ENCODE peak calls at places on chromosome 9, in ten cellular contexts. A is GM13977; C is ELR; D is NCI-H446; L is sciatic nerve; Z is HTR-8/SVneo; N is stimulated activated CD4-positive, alpha-beta T cell treated with anti-CD3 and anti-CD28 coated beads, Interleukin-1b, Interleukin-23, amount 100 ng/mL, for 24 hours; X is endothelial cell; P is CD8-positive, alpha-beta memory T cell; K is hepatic stellate cell. M is an unnamed sample.

GRCh38 chr9:78035369-78035993 is 3.9 kb upstream of the GNAQ start:
- DNase-seq in D (peak), P (peak), Z (no peak), A (peak), K (peak), C (peak), L (no peak), N (no peak), X (peak), M (peak)

GRCh38 chr9:136160321-136160938 is 41.8 kb upstream of the TMEM250 start:
- DNase-seq in N (no peak), Z (no peak), P (no peak), X (no peak), K (no peak), C (no peak), L (no peak), D (no peak), A (no peak), M (no peak)

GRCh38 chr9:69885474-69885929 is 64.9 kb downstream of the CFAP95 start:
- DNase-seq in X (no peak), A (no peak), C (peak), L (no peak), Z (peak), P (no peak), D (no peak), K (no peak), N (no peak), M (no peak)

GRCh38 chr9:98306384-98307145 is 51.1 kb upstream of the TBC1D2 start:
- DNase-seq in Z (no peak), P (no peak), N (no peak), L (no peak), K (no peak), D (no peak), X (no peak), A (no peak), C (no peak), M (no peak)

GRCh38 chr9:130825051-130825651 is 9.9 kb upstream of the ABL1 start:
- DNase-seq in K (peak), N (no peak), P (no peak), C (peak), L (no peak), X (no peak), D (no peak), Z (peak), A (no peak), M (no peak)

GRCh38 chr9:89870207-89870606 is 265.4 kb downstream of the GADD45G start:
- DNase-seq in X (no peak), P (no peak), C (no peak), Z (no peak), L (no peak), N (no peak), D (no peak), A (no peak), K (no peak), M (no peak)

GRCh38 chr9:4301302-4301701 is 1.4 kb upstream of the GLIS3 start:
- DNase-seq in A (no peak), L (no peak), N (no peak), C (peak), D (no peak), P (no peak), Z (no peak), X (no peak), K (no peak), M (no peak)

GRCh38 chr9:93951655-93952118 is 3.5 kb downstream of the BARX1 start:
- DNase-seq in D (no peak), A (no peak), L (no peak), C (no peak), Z (no peak), P (no peak), K (no peak), N (no peak), X (no peak), M (no peak)

GRCh38 chr9:97307091-97307490 is 368 bp upstream of the CCDC180 start:
- DNase-seq in X (peak), A (no peak), N (no peak), P (no peak), C (peak), L (peak), K (peak), Z (no peak), D (no peak), M (no peak)

GRCh38 chr9:138102246-138103051 is 224.9 kb downstream of the CACNA1B start:
- DNase-seq in Z (no peak), K (no peak), A (peak), L (no peak), X (no peak), C (no peak), D (no peak), N (no peak), P (no peak), M (no peak)

GRCh38 chr9:130116346-130116745 is 55.9 kb upstream of the NCS1 start:
- DNase-seq in A (no peak), P (no peak), X (no peak), Z (no peak), C (no peak), D (no peak), N (no peak), L (no peak), K (no peak), M (no peak)

GRCh38 chr9:108779506-108779905 is 76.3 kb downstream of the ACTL7B start:
- DNase-seq in P (no peak), K (no peak), X (no peak), L (no peak), Z (no peak), N (no peak), D (no peak), C (no peak), A (no peak), M (no peak)

GRCh38 chr9:4828776-4829175 is 36.0 kb downstream of the RCL1 start:
- DNase-seq in P (no peak), L (no peak), Z (no peak), N (no peak), D (no peak), K (no peak), C (peak), X (no peak), A (no peak), M (no peak)

GRCh38 chr9:106861585-106862114 is 1.3 kb upstream of the ZNF462 start:
- DNase-seq in P (no peak), X (peak), C (no peak), D (no peak), L (no peak), K (no peak), A (no peak), N (no peak), Z (no peak), M (no peak)

GRCh38 chr9:121818016-121818661 is 166.7 kb downstream of the DAB2IP start:
- DNase-seq in K (no peak), A (no peak), N (no peak), P (no peak), Z (no peak), C (no peak), L (no peak), X (no peak), D (no peak), M (no peak)

GRCh38 chr9:114271556-114272510 is 51.1 kb upstream of the ORM1 start:
- DNase-seq in L (no peak), P (no peak), C (peak), K (peak), D (no peak), A (no peak), Z (no peak), N (no peak), X (peak), M (peak)

GRCh38 chr9:6955251-6955921 is 197.6 kb downstream of the KDM4C start:
- DNase-seq in D (no peak), X (no peak), P (no peak), Z (no peak), C (peak), A (peak), L (no peak), N (no peak), K (peak), M (no peak)

GRCh38 chr9:114745108-114745848 is 60.6 kb downstream of the TNFSF15 start:
- DNase-seq in C (no peak), X (no peak), K (peak), D (no peak), Z (no peak), N (no peak), L (no peak), A (no peak), P (no peak), M (no peak)

GRCh38 chr9:135137398-135137832 is 49.9 kb downstream of the OLFM1 start:
- DNase-seq in L (no peak), P (no peak), C (no peak), D (peak), A (no peak), Z (no peak), N (no peak), X (no peak), K (no peak), M (no peak)

GRCh38 chr9:93533863-93534262 is 42.5 kb upstream of the PHF2 start:
- DNase-seq in C (no peak), N (no peak), P (no peak), L (no peak), D (no peak), K (no peak), A (no peak), Z (no peak), X (no peak), M (no peak)

GRCh38 chr9:136840877-136841645 is 1.2 kb upstream of the AJM1 start:
- DNase-seq in P (no peak), L (no peak), X (no peak), A (no peak), D (peak), K (peak), N (no peak), C (peak), Z (no peak), M (peak)